ENCODE peak calls at places on chromosomes 11 and 22, in eight cellular contexts. M, A, J, P, B, W, K and H are unnamed samples.
A peak's percentile ranks its signal among the peaks of the same experiment; 100 is the strongest.

GRCh38 chr22:44972363-44973083 is 37.3 kb downstream of the PHF21B start:
- DNase-seq in B (no peak), M (no peak), A (no peak), K (no peak), W (no peak), P (peak; percentile 53), J (no peak), H (no peak)

GRCh38 chr11:16933756-16934603 is 80.2 kb downstream of the PLEKHA7 start:
- DNase-seq in W (no peak), M (no peak), A (no peak), J (no peak), K (no peak), P (no peak), B (no peak), H (peak; percentile 29)

GRCh38 chr11:118979434-118979833 is 7.9 kb downstream of the FOXR1 start:
- DNase-seq in B (no peak), P (peak; percentile 80), K (no peak), W (no peak), M (no peak), J (no peak), A (no peak), H (no peak)

GRCh38 chr11:45806937-45807791 is 2.2 kb downstream of the SLC35C1 start:
- DNase-seq in P (no peak), W (no peak), J (no peak), K (no peak), A (no peak), M (no peak), B (no peak), H (no peak)

GRCh38 chr22:37309221-37310074 is 27.1 kb downstream of the CYTH4 start:
- DNase-seq in P (no peak), A (no peak), M (no peak), B (no peak), J (no peak), K (no peak), W (peak; percentile 44), H (no peak)

GRCh38 chr22:19431641-19432091 is at the start of gene HIRA:
- DNase-seq in A (peak; percentile 75), W (peak; percentile 88), B (peak; percentile 90), K (peak; percentile 84), P (peak; percentile 90), M (peak; percentile 53), J (peak; percentile 77), H (peak; percentile 82)

GRCh38 chr11:71181566-71181965 is 70.8 kb downstream of the SHANK2 start:
- DNase-seq in J (no peak), W (no peak), M (no peak), B (no peak), K (no peak), P (no peak), A (no peak), H (no peak)

GRCh38 chr11:68574308-68574707 is 110.0 kb upstream of the GAL start:
- DNase-seq in W (no peak), J (no peak), M (no peak), P (no peak), K (no peak), A (no peak), B (peak; percentile 84), H (peak; percentile 61)

GRCh38 chr22:35334010-35334409 is 34.3 kb downstream of the TOM1 start:
- DNase-seq in B (no peak), K (no peak), W (no peak), A (no peak), J (no peak), P (peak; percentile 15), M (no peak), H (no peak)

GRCh38 chr11:8503872-8504491 is 90.0 kb downstream of the STK33 start:
- DNase-seq in K (no peak), P (peak; percentile 38), A (no peak), M (no peak), J (no peak), B (no peak), W (no peak), H (no peak)

GRCh38 chr11:117856252-117856651 is 20.2 kb downstream of the FXYD6 start:
- DNase-seq in W (no peak), M (no peak), P (no peak), K (peak; percentile 22), J (no peak), A (no peak), B (no peak), H (no peak)

GRCh38 chr11:27087425-27087824 is 46.8 kb downstream of the BBOX1 start:
- DNase-seq in M (no peak), B (no peak), J (no peak), A (no peak), W (no peak), K (no peak), P (no peak), H (peak; percentile 49)

GRCh38 chr11:128859563-128860441 is 7.3 kb downstream of the KCNJ1 start:
- DNase-seq in W (peak; percentile 72), B (peak; percentile 59), K (peak; percentile 68), P (peak; percentile 77), J (peak; percentile 72), M (no peak), A (no peak), H (peak; percentile 58)

GRCh38 chr11:65260302-65260701 is 1.5 kb upstream of the POLA2 start:
- DNase-seq in W (no peak), K (no peak), J (no peak), P (no peak), B (no peak), A (no peak), M (no peak), H (no peak)

GRCh38 chr11:125263268-125263790 is 98.8 kb downstream of the PKNOX2 start:
- DNase-seq in A (no peak), P (peak; percentile 71), B (peak; percentile 99), W (no peak), K (peak; percentile 64), M (peak; percentile 7), J (no peak), H (peak; percentile 89)

GRCh38 chr11:67470337-67471002 is 1.4 kb upstream of the TMEM134 start:
- DNase-seq in A (no peak), K (no peak), P (no peak), M (no peak), B (no peak), W (no peak), J (no peak), H (no peak)

GRCh38 chr11:2711161-2711560 is 11.4 kb upstream of the KCNQ1OT1 start:
- DNase-seq in K (no peak), J (no peak), P (no peak), B (no peak), M (no peak), W (no peak), A (no peak), H (no peak)

GRCh38 chr11:78070606-78071005 is 6.9 kb downstream of the THRSP start:
- DNase-seq in B (no peak), P (no peak), W (no peak), J (no peak), K (no peak), A (no peak), M (no peak), H (no peak)